ENCODE peak calls at places on chromosomes 5 and 9, in nine cellular contexts. One of them, this sample, is unnamed.

GRCh38 chr5:121987685-121988073 is 25.9 kb downstream of the SRFBP1 start:
- DNase-seq in CD8-positive, alpha-beta T cell: no peak
- DNase-seq in psoas muscle: no peak
- DNase-seq in heart right ventricle: no peak
- DNase-seq in kidney: no peak
- DNase-seq in body of pancreas: no peak
- DNase-seq in HepG2: peak; percentile 18
- DNase-seq in uterus: no peak
- DNase-seq in A549: no peak
- DNase-seq in this sample: no peak

GRCh38 chr9:79028101-79028500 is 543.7 kb upstream of the TLE4 start:
- DNase-seq in CD8-positive, alpha-beta T cell: no peak
- DNase-seq in psoas muscle: no peak
- DNase-seq in heart right ventricle: no peak
- DNase-seq in kidney: no peak
- DNase-seq in body of pancreas: no peak
- DNase-seq in HepG2: no peak
- DNase-seq in uterus: no peak
- DNase-seq in A549: peak; percentile 20
- DNase-seq in this sample: no peak

GRCh38 chr9:20646656-20647055 is 24.4 kb upstream of the MLLT3 start:
- DNase-seq in CD8-positive, alpha-beta T cell: no peak
- DNase-seq in psoas muscle: no peak
- DNase-seq in heart right ventricle: no peak
- DNase-seq in kidney: no peak
- DNase-seq in body of pancreas: no peak
- DNase-seq in HepG2: no peak
- DNase-seq in uterus: no peak
- DNase-seq in A549: no peak
- DNase-seq in this sample: no peak

GRCh38 chr9:99167694-99168093 is 54.0 kb downstream of the ALG2 start:
- DNase-seq in CD8-positive, alpha-beta T cell: no peak
- DNase-seq in psoas muscle: no peak
- DNase-seq in heart right ventricle: no peak
- DNase-seq in kidney: no peak
- DNase-seq in body of pancreas: no peak
- DNase-seq in HepG2: no peak
- DNase-seq in uterus: no peak
- DNase-seq in A549: no peak
- DNase-seq in this sample: no peak

GRCh38 chr5:142837274-142837673 is 67.1 kb downstream of the ARHGAP26 start:
- DNase-seq in CD8-positive, alpha-beta T cell: no peak
- DNase-seq in psoas muscle: no peak
- DNase-seq in heart right ventricle: no peak
- DNase-seq in kidney: no peak
- DNase-seq in body of pancreas: no peak
- DNase-seq in HepG2: no peak
- DNase-seq in uterus: no peak
- DNase-seq in A549: no peak
- DNase-seq in this sample: no peak

GRCh38 chr5:81965510-81965909 is 6.3 kb upstream of the ATG10 start:
- DNase-seq in CD8-positive, alpha-beta T cell: no peak
- DNase-seq in psoas muscle: no peak
- DNase-seq in heart right ventricle: no peak
- DNase-seq in kidney: no peak
- DNase-seq in body of pancreas: no peak
- DNase-seq in HepG2: no peak
- DNase-seq in uterus: no peak
- DNase-seq in A549: peak; percentile 19
- DNase-seq in this sample: no peak

GRCh38 chr5:180594311-180595045 is 3.2 kb upstream of the SCGB3A1 start:
- DNase-seq in CD8-positive, alpha-beta T cell: no peak
- DNase-seq in psoas muscle: no peak
- DNase-seq in heart right ventricle: no peak
- DNase-seq in kidney: peak; percentile 61
- DNase-seq in body of pancreas: no peak
- DNase-seq in HepG2: no peak
- DNase-seq in uterus: no peak
- DNase-seq in A549: no peak
- DNase-seq in this sample: no peak

GRCh38 chr9:22203371-22204138 is 194.4 kb upstream of the CDKN2B start:
- DNase-seq in CD8-positive, alpha-beta T cell: no peak
- DNase-seq in psoas muscle: no peak
- DNase-seq in heart right ventricle: no peak
- DNase-seq in kidney: no peak
- DNase-seq in body of pancreas: no peak
- DNase-seq in HepG2: no peak
- DNase-seq in uterus: no peak
- DNase-seq in A549: no peak
- DNase-seq in this sample: no peak

GRCh38 chr9:135951889-135952663 is 9.1 kb downstream of the UBAC1 start:
- DNase-seq in CD8-positive, alpha-beta T cell: no peak
- DNase-seq in psoas muscle: peak; percentile 76
- DNase-seq in heart right ventricle: no peak
- DNase-seq in kidney: no peak
- DNase-seq in body of pancreas: no peak
- DNase-seq in HepG2: no peak
- DNase-seq in uterus: no peak
- DNase-seq in A549: no peak
- DNase-seq in this sample: peak; percentile 55

GRCh38 chr5:33299621-33300208 is 141.1 kb upstream of the TARS1 start:
- DNase-seq in CD8-positive, alpha-beta T cell: no peak
- DNase-seq in psoas muscle: no peak
- DNase-seq in heart right ventricle: no peak
- DNase-seq in kidney: no peak
- DNase-seq in body of pancreas: peak; percentile 9
- DNase-seq in HepG2: no peak
- DNase-seq in uterus: no peak
- DNase-seq in A549: peak; percentile 47
- DNase-seq in this sample: peak; percentile 4

GRCh38 chr9:112104401-112104800 is 70.7 kb downstream of the SUSD1 start:
- DNase-seq in CD8-positive, alpha-beta T cell: no peak
- DNase-seq in psoas muscle: no peak
- DNase-seq in heart right ventricle: no peak
- DNase-seq in kidney: no peak
- DNase-seq in body of pancreas: no peak
- DNase-seq in HepG2: no peak
- DNase-seq in uterus: no peak
- DNase-seq in A549: no peak
- DNase-seq in this sample: no peak

GRCh38 chr5:115366223-115366622 is 69.8 kb upstream of the CCDC112 start:
- DNase-seq in CD8-positive, alpha-beta T cell: no peak
- DNase-seq in psoas muscle: peak; percentile 22
- DNase-seq in heart right ventricle: no peak
- DNase-seq in kidney: no peak
- DNase-seq in body of pancreas: no peak
- DNase-seq in HepG2: no peak
- DNase-seq in uterus: no peak
- DNase-seq in A549: peak; percentile 77
- DNase-seq in this sample: no peak

GRCh38 chr9:113566712-113567071 is 103.2 kb downstream of the RGS3 start:
- DNase-seq in CD8-positive, alpha-beta T cell: no peak
- DNase-seq in psoas muscle: no peak
- DNase-seq in heart right ventricle: no peak
- DNase-seq in kidney: no peak
- DNase-seq in body of pancreas: peak; percentile 5
- DNase-seq in HepG2: no peak
- DNase-seq in uterus: peak; percentile 25
- DNase-seq in A549: no peak
- DNase-seq in this sample: no peak

GRCh38 chr5:163867324-163867723 is 361.9 kb downstream of the MAT2B start:
- DNase-seq in CD8-positive, alpha-beta T cell: no peak
- DNase-seq in psoas muscle: no peak
- DNase-seq in heart right ventricle: no peak
- DNase-seq in kidney: no peak
- DNase-seq in body of pancreas: no peak
- DNase-seq in HepG2: no peak
- DNase-seq in uterus: no peak
- DNase-seq in A549: no peak
- DNase-seq in this sample: no peak

GRCh38 chr9:88579363-88579715 is 44.4 kb downstream of the NXNL2 start:
- DNase-seq in CD8-positive, alpha-beta T cell: no peak
- DNase-seq in psoas muscle: no peak
- DNase-seq in heart right ventricle: no peak
- DNase-seq in kidney: no peak
- DNase-seq in body of pancreas: no peak
- DNase-seq in HepG2: no peak
- DNase-seq in uterus: no peak
- DNase-seq in A549: no peak
- DNase-seq in this sample: no peak

GRCh38 chr5:135251099-135251498 is 147.9 kb downstream of the MACROH2A1 start:
- DNase-seq in CD8-positive, alpha-beta T cell: no peak
- DNase-seq in psoas muscle: no peak
- DNase-seq in heart right ventricle: no peak
- DNase-seq in kidney: no peak
- DNase-seq in body of pancreas: no peak
- DNase-seq in HepG2: no peak
- DNase-seq in uterus: no peak
- DNase-seq in A549: no peak
- DNase-seq in this sample: no peak

GRCh38 chr5:102200861-102201260 is 95.2 kb downstream of the SLCO4C1 start:
- DNase-seq in CD8-positive, alpha-beta T cell: no peak
- DNase-seq in psoas muscle: no peak
- DNase-seq in heart right ventricle: no peak
- DNase-seq in kidney: no peak
- DNase-seq in body of pancreas: no peak
- DNase-seq in HepG2: no peak
- DNase-seq in uterus: no peak
- DNase-seq in A549: no peak
- DNase-seq in this sample: peak; percentile 33

GRCh38 chr5:122101636-122102285 is 23.7 kb upstream of the LOX start:
- DNase-seq in CD8-positive, alpha-beta T cell: no peak
- DNase-seq in psoas muscle: no peak
- DNase-seq in heart right ventricle: no peak
- DNase-seq in kidney: no peak
- DNase-seq in body of pancreas: no peak
- DNase-seq in HepG2: peak; percentile 23
- DNase-seq in uterus: no peak
- DNase-seq in A549: peak; percentile 44
- DNase-seq in this sample: peak; percentile 22

GRCh38 chr5:137142371-137143243 is 356.5 kb downstream of the SPOCK1 start:
- DNase-seq in CD8-positive, alpha-beta T cell: no peak
- DNase-seq in psoas muscle: peak; percentile 60
- DNase-seq in heart right ventricle: peak; percentile 34
- DNase-seq in kidney: peak; percentile 81
- DNase-seq in body of pancreas: peak; percentile 23
- DNase-seq in HepG2: no peak
- DNase-seq in uterus: peak; percentile 43
- DNase-seq in A549: no peak
- DNase-seq in this sample: no peak
- H3K4me1 ChIP-seq in CD8-positive, alpha-beta T cell: no peaks in the 10 kb centered on the region
- H3K4me1 ChIP-seq in psoas muscle: no peaks in the 10 kb centered on the region
- H3K4me1 ChIP-seq in heart right ventricle: no peaks in the 10 kb centered on the region
- H3K4me1 ChIP-seq in kidney: no peaks in the 10 kb centered on the region
- H3K4me1 ChIP-seq in body of pancreas: peaks cover 5% of the 10 kb centered on the region
- H3K4me1 ChIP-seq in HepG2: no peaks in the 10 kb centered on the region
- H3K4me1 ChIP-seq in uterus: no peaks in the 10 kb centered on the region
- H3K4me1 ChIP-seq in A549: peaks cover 3% of the 10 kb centered on the region
- H3K4me1 ChIP-seq in this sample: no peaks in the 10 kb centered on the region

GRCh38 chr5:177269232-177269895 is 34.2 kb downstream of the RAB24 start:
- DNase-seq in CD8-positive, alpha-beta T cell: no peak
- DNase-seq in psoas muscle: no peak
- DNase-seq in heart right ventricle: no peak
- DNase-seq in kidney: no peak
- DNase-seq in body of pancreas: peak; percentile 83
- DNase-seq in HepG2: no peak
- DNase-seq in uterus: no peak
- DNase-seq in A549: no peak
- DNase-seq in this sample: no peak
- H3K4me1 ChIP-seq in CD8-positive, alpha-beta T cell: no peaks in the 10 kb centered on the region
- H3K4me1 ChIP-seq in psoas muscle: no peaks in the 10 kb centered on the region
- H3K4me1 ChIP-seq in heart right ventricle: no peaks in the 10 kb centered on the region
- H3K4me1 ChIP-seq in kidney: no peaks in the 10 kb centered on the region
- H3K4me1 ChIP-seq in body of pancreas: peaks cover 31% of the 10 kb centered on the region
- H3K4me1 ChIP-seq in HepG2: no peaks in the 10 kb centered on the region
- H3K4me1 ChIP-seq in uterus: no peaks in the 10 kb centered on the region
- H3K4me1 ChIP-seq in A549: no peaks in the 10 kb centered on the region
- H3K4me1 ChIP-seq in this sample: no peaks in the 10 kb centered on the region

GRCh38 chr9:15101046-15101445 is 190.8 kb upstream of the FREM1 start:
- DNase-seq in CD8-positive, alpha-beta T cell: no peak
- DNase-seq in psoas muscle: no peak
- DNase-seq in heart right ventricle: no peak
- DNase-seq in kidney: no peak
- DNase-seq in body of pancreas: peak; percentile 20
- DNase-seq in HepG2: no peak
- DNase-seq in uterus: no peak
- DNase-seq in A549: no peak
- DNase-seq in this sample: no peak

GRCh38 chr9:15103321-15103720 is 193.1 kb upstream of the FREM1 start:
- DNase-seq in CD8-positive, alpha-beta T cell: no peak
- DNase-seq in psoas muscle: no peak
- DNase-seq in heart right ventricle: no peak
- DNase-seq in kidney: no peak
- DNase-seq in body of pancreas: no peak
- DNase-seq in HepG2: no peak
- DNase-seq in uterus: no peak
- DNase-seq in A549: no peak
- DNase-seq in this sample: no peak

DNA sequence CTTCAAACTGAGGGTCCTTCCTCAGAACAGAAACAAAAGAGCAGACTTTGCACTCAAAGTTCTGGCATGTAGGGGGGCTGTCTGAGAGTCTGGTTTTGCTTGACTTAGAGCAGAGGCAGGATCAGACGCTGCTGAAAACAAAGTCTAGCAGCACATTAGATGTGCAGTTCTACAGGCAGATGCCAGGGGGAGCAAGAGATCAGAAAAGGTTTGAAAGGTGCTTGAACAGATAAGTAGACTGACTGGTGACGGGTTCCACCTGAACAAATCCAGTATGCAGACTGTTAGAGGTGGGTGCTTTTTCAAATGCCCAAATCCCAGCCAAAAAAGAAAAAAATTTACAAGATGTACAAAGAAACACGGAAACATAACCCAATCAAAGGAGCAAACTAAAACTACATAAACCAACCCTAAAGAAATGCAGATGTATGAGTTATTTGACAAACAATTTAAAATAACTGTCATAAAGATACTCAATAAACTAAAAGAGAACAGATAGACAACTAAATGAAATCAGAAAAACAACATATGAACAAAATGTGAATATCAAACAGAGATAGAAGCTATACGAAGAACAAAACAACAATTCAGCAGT is 194.7 kb upstream of the FREM1 start:
- DNase-seq in CD8-positive, alpha-beta T cell: peak; percentile 3
- DNase-seq in psoas muscle: no peak
- DNase-seq in heart right ventricle: no peak
- DNase-seq in kidney: no peak
- DNase-seq in body of pancreas: peak; percentile 27
- DNase-seq in HepG2: peak; percentile 47
- DNase-seq in uterus: no peak
- DNase-seq in A549: peak; percentile 41
- DNase-seq in this sample: peak; percentile 56
- H3K4me1 ChIP-seq in CD8-positive, alpha-beta T cell: no peaks in the 10 kb centered on the region
- H3K4me1 ChIP-seq in psoas muscle: no peaks in the 10 kb centered on the region
- H3K4me1 ChIP-seq in heart right ventricle: no peaks in the 10 kb centered on the region
- H3K4me1 ChIP-seq in kidney: no peaks in the 10 kb centered on the region
- H3K4me1 ChIP-seq in body of pancreas: no peaks in the 10 kb centered on the region
- H3K4me1 ChIP-seq in HepG2: peaks cover 13% of the 10 kb centered on the region
- H3K4me1 ChIP-seq in uterus: no peaks in the 10 kb centered on the region
- H3K4me1 ChIP-seq in A549: no peaks in the 10 kb centered on the region
- H3K4me1 ChIP-seq in this sample: peaks cover 5% of the 10 kb centered on the region

GRCh38 chr9:117775576-117775975 is 71.4 kb downstream of the TLR4 start:
- DNase-seq in CD8-positive, alpha-beta T cell: no peak
- DNase-seq in psoas muscle: no peak
- DNase-seq in heart right ventricle: no peak
- DNase-seq in kidney: no peak
- DNase-seq in body of pancreas: no peak
- DNase-seq in HepG2: no peak
- DNase-seq in uterus: no peak
- DNase-seq in A549: no peak
- DNase-seq in this sample: no peak
- H3K4me1 ChIP-seq in CD8-positive, alpha-beta T cell: no peaks in the 10 kb centered on the region
- H3K4me1 ChIP-seq in psoas muscle: no peaks in the 10 kb centered on the region
- H3K4me1 ChIP-seq in heart right ventricle: peaks cover 43% of the 10 kb centered on the region
- H3K4me1 ChIP-seq in kidney: no peaks in the 10 kb centered on the region
- H3K4me1 ChIP-seq in body of pancreas: no peaks in the 10 kb centered on the region
- H3K4me1 ChIP-seq in HepG2: no peaks in the 10 kb centered on the region
- H3K4me1 ChIP-seq in uterus: no peaks in the 10 kb centered on the region
- H3K4me1 ChIP-seq in A549: no peaks in the 10 kb centered on the region
- H3K4me1 ChIP-seq in this sample: no peaks in the 10 kb centered on the region

This sample was measured in Caco-2.